ENCODE peak calls at places on chromosomes 13 and 19, in four cellular contexts. One of them, this sample, is unnamed.
A peak's percentile ranks its signal among the peaks of the same experiment; 100 is the strongest.

GRCh38 chr19:44816301-44816700 is 7.4 kb downstream of the BCAM start:
- DNase-seq in IMR-90: no peak
- DNase-seq in H1: no peak
- DNase-seq in GM12878: no peak
- DNase-seq in this sample: no peak

GRCh38 chr19:48837586-48838191 is 1.4 kb upstream of the HSD17B14 start:
- DNase-seq in IMR-90: no peak
- DNase-seq in H1: no peak
- DNase-seq in GM12878: no peak
- DNase-seq in this sample: no peak

GRCh38 chr19:40279761-40280607 is 5.2 kb downstream of the AKT2 start:
- DNase-seq in IMR-90: no peak
- DNase-seq in H1: no peak
- DNase-seq in GM12878: no peak
- DNase-seq in this sample: no peak

GRCh38 chr19:13981988-13982501 is 24.1 kb downstream of the RFX1 start:
- DNase-seq in IMR-90: no peak
- DNase-seq in H1: no peak
- DNase-seq in GM12878: no peak
- DNase-seq in this sample: no peak

GRCh38 chr19:15463865-15464371 is 426 bp downstream of the RASAL3 start:
- DNase-seq in IMR-90: no peak
- DNase-seq in H1: no peak
- DNase-seq in GM12878: no peak
- DNase-seq in this sample: no peak

GRCh38 chr19:14366529-14366928 is 14.7 kb upstream of the ADGRE5 start:
- DNase-seq in IMR-90: peak; percentile 68
- DNase-seq in H1: peak; percentile 46
- DNase-seq in GM12878: peak; percentile 98
- DNase-seq in this sample: peak; percentile 77

GRCh38 chr19:51365211-51366049 is 758 bp downstream of the ETFB start:
- DNase-seq in IMR-90: peak; percentile 53
- DNase-seq in H1: no peak
- DNase-seq in GM12878: no peak
- DNase-seq in this sample: peak; percentile 47

GRCh38 chr19:3771906-3772450 is at the start of gene RAX2:
- DNase-seq in IMR-90: no peak
- DNase-seq in H1: no peak
- DNase-seq in GM12878: no peak
- DNase-seq in this sample: peak; percentile 71

GRCh38 chr13:110913322-110913721 is 1.5 kb downstream of the ANKRD10 start:
- DNase-seq in IMR-90: peak; percentile 26
- DNase-seq in H1: no peak
- DNase-seq in GM12878: no peak
- DNase-seq in this sample: no peak

GRCh38 chr13:24827799-24828198 is 63.8 kb downstream of the RNF17 start:
- DNase-seq in IMR-90: no peak
- DNase-seq in H1: no peak
- DNase-seq in GM12878: no peak
- DNase-seq in this sample: no peak

GRCh38 chr19:55146078-55146647 is 2.8 kb downstream of the TNNT1 start:
- DNase-seq in IMR-90: no peak
- DNase-seq in H1: no peak
- DNase-seq in GM12878: no peak
- DNase-seq in this sample: peak; percentile 88

GRCh38 chr13:91960947-91961346 is 562.5 kb downstream of the GPC5 start:
- DNase-seq in IMR-90: no peak
- DNase-seq in H1: no peak
- DNase-seq in GM12878: no peak
- DNase-seq in this sample: no peak

GRCh38 chr13:90246005-90246404 is 1101.5 kb upstream of the MIR17HG start:
- DNase-seq in IMR-90: no peak
- DNase-seq in H1: no peak
- DNase-seq in GM12878: no peak
- DNase-seq in this sample: no peak

GRCh38 chr19:53809518-53810186 is 14.5 kb downstream of the NLRP12 start:
- DNase-seq in IMR-90: no peak
- DNase-seq in H1: peak; percentile 58
- DNase-seq in GM12878: no peak
- DNase-seq in this sample: peak; percentile 47

GRCh38 chr19:40282920-40283319 is 2.2 kb downstream of the AKT2 start:
- DNase-seq in IMR-90: peak; percentile 22
- DNase-seq in H1: no peak
- DNase-seq in GM12878: no peak
- DNase-seq in this sample: no peak

GRCh38 chr19:39407644-39408391 is 1.2 kb downstream of the ZFP36 start:
- DNase-seq in IMR-90: no peak
- DNase-seq in H1: no peak
- DNase-seq in GM12878: no peak
- DNase-seq in this sample: no peak

GRCh38 chr13:46378411-46378810 is 8.6 kb downstream of the RUBCNL start:
- DNase-seq in IMR-90: no peak
- DNase-seq in H1: no peak
- DNase-seq in GM12878: no peak
- DNase-seq in this sample: peak; percentile 6

GRCh38 chr19:10293637-10294367 is 4.0 kb downstream of the ICAM5 start:
- DNase-seq in IMR-90: no peak
- DNase-seq in H1: no peak
- DNase-seq in GM12878: no peak
- DNase-seq in this sample: no peak

GRCh38 chr19:10295847-10296591 is 6.3 kb downstream of the ICAM5 start:
- DNase-seq in IMR-90: no peak
- DNase-seq in H1: no peak
- DNase-seq in GM12878: no peak
- DNase-seq in this sample: peak; percentile 21

GRCh38 chr19:10295305-10295846 is 5.6 kb downstream of the ICAM5 start:
- DNase-seq in IMR-90: no peak
- DNase-seq in H1: no peak
- DNase-seq in GM12878: no peak
- DNase-seq in this sample: no peak

GRCh38 chr19:10292789-10293636 is 3.3 kb downstream of the ICAM5 start:
- DNase-seq in IMR-90: no peak
- DNase-seq in H1: no peak
- DNase-seq in GM12878: no peak
- DNase-seq in this sample: peak; percentile 40

GRCh38 chr19:10294368-10294697 is 4.6 kb downstream of the ICAM5 start:
- DNase-seq in IMR-90: no peak
- DNase-seq in H1: no peak
- DNase-seq in GM12878: no peak
- DNase-seq in this sample: no peak
- TF ChIP-seq CTCF in IMR-90: no peak
- TF ChIP-seq CTCF in H1: peak; percentile 21
- TF ChIP-seq CTCF in GM12878: no peak
- TF ChIP-seq CTCF in this sample: no peak

DNA sequence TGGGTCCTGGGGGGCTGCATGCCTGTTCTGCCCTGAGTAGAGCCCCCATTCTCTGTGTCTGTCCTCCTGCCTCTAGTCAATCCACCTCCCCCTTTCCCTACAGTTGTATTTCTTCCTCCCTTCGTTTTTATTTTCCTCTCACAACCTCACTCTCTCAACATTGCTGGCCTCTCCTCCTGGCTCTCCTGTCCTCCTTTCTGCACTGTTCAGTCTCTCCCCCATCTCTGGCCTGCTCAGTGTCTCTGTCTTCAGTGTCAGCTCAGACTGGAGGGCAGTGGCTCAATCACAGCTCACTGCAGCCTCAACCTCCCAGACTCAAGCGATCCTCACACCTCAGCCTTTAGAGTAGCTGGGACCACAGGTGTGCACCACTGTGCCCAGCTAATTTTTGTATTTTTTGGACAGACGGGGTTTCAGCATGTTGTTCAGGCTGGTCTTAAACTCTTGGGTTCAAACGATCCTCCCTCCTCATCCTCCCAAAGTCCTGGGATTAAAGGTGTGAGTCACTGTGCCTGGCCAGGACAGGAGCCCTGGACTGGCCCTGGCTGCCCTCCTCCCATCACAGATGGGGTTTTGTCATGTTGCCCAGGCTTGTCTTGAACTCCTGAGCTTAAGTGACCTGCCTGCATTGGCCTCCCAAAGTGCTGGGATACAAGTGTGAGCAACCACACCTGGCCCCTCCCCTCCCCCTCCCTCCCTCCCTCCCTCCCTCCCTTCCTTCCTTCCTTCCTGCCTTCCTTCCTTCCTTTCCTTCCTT is 32.0 kb upstream of the IGFL1 start:
- DNase-seq in IMR-90: no peak
- DNase-seq in H1: no peak
- DNase-seq in GM12878: no peak
- DNase-seq in this sample: no peak
- TF ChIP-seq CHD1 in IMR-90: no peak
- TF ChIP-seq CHD1 in H1: no peak
- TF ChIP-seq CHD1 in GM12878: no peak
- TF ChIP-seq CHD1 in this sample: no peak

DNA sequence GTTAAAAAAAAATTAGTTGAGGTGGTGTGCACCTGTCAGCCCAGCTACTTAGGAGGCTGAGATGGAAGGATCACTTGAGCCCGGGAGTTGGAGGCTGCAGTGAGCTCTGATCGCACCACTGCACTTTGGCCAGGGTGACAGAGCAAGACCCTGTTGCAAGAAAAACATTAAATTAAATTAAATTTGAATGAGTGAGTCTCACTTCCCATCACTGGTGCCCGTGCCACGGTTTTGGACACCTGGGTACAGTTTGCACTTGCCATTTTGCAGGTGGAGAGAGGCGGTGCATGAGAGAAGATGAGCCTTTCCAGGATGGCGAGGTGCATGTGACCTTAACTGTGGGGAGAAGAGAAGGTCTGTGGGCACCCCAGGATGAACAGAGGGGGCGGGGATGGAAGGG is 60.3 kb upstream of the ZNF536 start:
- DNase-seq in IMR-90: no peak
- DNase-seq in H1: no peak
- DNase-seq in GM12878: no peak
- DNase-seq in this sample: no peak
- TF ChIP-seq CTCF in IMR-90: no peak
- TF ChIP-seq CTCF in H1: no peak
- TF ChIP-seq CTCF in GM12878: no peak
- TF ChIP-seq CTCF in this sample: no peak

DNA sequence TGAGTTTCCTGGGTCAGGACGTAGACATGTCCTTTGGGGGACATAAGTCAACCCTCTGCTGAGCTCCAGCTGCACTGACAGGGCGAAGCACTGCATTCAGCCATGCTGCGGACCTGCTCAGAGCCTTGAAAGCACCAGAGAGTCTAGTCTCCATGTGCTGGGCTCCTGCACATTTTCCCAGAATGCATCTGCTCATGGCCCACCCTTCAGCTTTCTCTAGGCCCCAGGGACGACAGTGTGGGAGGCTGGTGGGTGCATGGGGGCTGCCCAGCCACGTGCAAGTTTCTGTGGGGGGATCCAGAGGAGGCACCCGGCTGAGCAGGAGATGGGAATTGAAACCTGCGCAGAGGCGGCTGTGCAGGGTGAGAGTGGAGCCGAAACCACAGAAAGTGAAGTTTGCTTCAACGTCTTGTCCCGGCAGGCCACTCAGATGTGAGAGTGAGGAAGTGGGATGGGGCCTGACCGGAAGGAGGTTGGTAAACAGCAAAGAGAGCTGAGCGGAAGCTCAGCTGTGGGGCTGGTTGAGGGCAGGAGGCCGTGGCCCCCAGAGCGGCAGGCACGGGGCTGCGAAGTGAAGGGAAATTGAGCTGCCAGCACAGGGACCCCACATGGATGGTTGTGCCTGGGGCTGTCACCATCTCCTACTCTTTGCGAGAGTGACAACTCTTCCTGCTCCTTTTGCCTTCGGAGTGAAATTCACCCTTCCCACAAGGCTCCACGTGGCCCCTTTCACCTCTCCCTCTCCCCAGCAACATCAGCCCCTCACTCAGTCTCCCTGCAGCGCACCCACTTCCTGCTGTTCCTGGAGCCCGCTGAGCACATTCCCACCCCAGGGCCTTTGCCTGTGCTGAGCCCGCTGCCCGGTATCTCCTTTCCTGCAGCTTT is 11.8 kb downstream of the PGLS start:
- DNase-seq in IMR-90: no peak
- DNase-seq in H1: no peak
- DNase-seq in GM12878: peak; percentile 92
- DNase-seq in this sample: no peak
- TF ChIP-seq CHD1 in IMR-90: no peak
- TF ChIP-seq CHD1 in H1: no peak
- TF ChIP-seq CHD1 in GM12878: no peak
- TF ChIP-seq CHD1 in this sample: no peak

DNA sequence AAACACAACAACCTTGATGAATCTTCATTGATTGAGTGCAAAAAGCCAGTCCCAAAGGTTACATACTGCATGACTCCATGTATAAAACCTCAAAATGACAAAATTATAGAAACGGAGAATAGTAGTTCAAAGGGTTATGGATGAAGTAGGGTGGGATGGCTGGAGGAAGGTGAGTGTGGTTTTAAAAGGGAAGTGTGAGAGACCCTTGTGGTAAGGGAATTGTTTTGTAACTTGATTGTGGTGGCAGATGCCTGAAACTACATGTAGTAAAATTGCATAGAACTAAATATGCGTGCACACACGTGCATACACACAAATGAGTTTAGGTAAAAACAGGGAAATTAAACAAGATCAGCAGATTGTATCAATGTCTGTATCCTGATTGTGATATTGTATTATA is 340.7 kb downstream of the MTUS2 start:
- DNase-seq in IMR-90: no peak
- DNase-seq in H1: no peak
- DNase-seq in GM12878: no peak
- DNase-seq in this sample: no peak
- TF ChIP-seq CTCF in IMR-90: no peak
- TF ChIP-seq CTCF in H1: no peak
- TF ChIP-seq CTCF in GM12878: no peak
- TF ChIP-seq CTCF in this sample: no peak

DNA sequence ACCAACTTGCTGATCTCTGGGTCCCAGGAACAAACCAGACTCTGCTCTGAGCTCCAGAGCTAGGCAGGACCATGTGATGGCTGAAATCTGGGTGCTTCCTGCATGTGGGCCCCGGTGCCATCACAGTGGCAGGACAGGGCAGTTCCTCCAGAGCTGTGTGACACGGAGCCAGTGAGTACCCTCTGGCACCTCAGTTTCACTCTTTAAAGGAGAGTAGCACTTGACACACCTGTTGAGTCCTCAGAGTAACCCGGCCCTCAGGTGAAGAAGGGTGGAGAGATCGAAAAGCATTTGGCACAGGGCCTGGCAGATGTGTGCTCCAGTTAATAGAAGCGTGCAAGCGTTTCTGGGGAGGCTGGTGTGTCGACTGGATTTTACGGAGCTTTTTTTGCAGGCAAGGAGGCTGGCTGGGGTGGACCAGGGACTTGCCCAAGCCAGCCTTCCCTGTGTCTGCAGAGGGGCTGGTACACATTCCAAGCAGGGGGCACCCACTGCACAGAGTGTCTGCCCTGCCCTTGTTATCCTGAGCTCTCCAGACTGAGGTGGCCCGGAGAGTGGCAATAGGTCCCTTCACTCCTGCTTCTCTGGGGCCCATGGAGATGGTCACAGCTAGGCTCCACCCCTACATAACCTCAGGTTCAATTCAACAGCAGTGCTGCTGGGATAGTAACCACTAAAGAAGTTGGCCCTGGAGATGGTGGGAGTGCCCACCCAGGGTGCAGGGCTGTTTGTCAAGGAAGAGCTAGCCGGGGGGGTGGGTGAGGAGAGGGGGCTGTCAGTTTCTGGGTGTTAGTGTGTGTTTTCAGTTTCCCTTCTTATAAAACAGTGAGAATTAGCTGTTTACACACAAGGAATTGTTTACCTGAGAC is 8.3 kb downstream of the RPS19 start:
- DNase-seq in IMR-90: no peak
- DNase-seq in H1: no peak
- DNase-seq in GM12878: no peak
- DNase-seq in this sample: no peak
- TF ChIP-seq CHD1 in IMR-90: no peak
- TF ChIP-seq CHD1 in H1: no peak
- TF ChIP-seq CHD1 in GM12878: no peak
- TF ChIP-seq CHD1 in this sample: no peak

This sample was measured in K562.